ENCODE peak calls at places on chromosomes 1 and 21, in seven cellular contexts. One of them, this sample, is unnamed.

GRCh38 chr1:4847731-4848130 is 193.3 kb downstream of the AJAP1 start:
- DNase-seq in ELR: no peak
- DNase-seq in LoVo: no peak
- DNase-seq in IMR-90: no peak
- DNase-seq in KG1: no peak
- DNase-seq in stimulated activated CD8-positive, alpha-beta memory T cell treated with anti-CD3 and anti-CD28 coated beads, Interleukin-15, amount 100 ng/mL, for 1 hour: no peak
- DNase-seq in activated T-cell treated with anti-CD3 and anti-CD28 coated beads, Interleukin-2, amount 50 U/mL, for 72 hours: no peak
- DNase-seq in this sample: no peak

GRCh38 chr1:19257178-19257914 is 5.7 kb downstream of the MRTO4 start:
- DNase-seq in ELR: peak
- DNase-seq in LoVo: no peak
- DNase-seq in IMR-90: no peak
- DNase-seq in KG1: no peak
- DNase-seq in stimulated activated CD8-positive, alpha-beta memory T cell treated with anti-CD3 and anti-CD28 coated beads, Interleukin-15, amount 100 ng/mL, for 1 hour: no peak
- DNase-seq in activated T-cell treated with anti-CD3 and anti-CD28 coated beads, Interleukin-2, amount 50 U/mL, for 72 hours: peak
- DNase-seq in this sample: no peak

GRCh38 chr21:15560383-15561056 is 169.3 kb upstream of the USP25 start:
- DNase-seq in ELR: no peak
- DNase-seq in LoVo: no peak
- DNase-seq in IMR-90: no peak
- DNase-seq in KG1: no peak
- DNase-seq in stimulated activated CD8-positive, alpha-beta memory T cell treated with anti-CD3 and anti-CD28 coated beads, Interleukin-15, amount 100 ng/mL, for 1 hour: no peak
- DNase-seq in activated T-cell treated with anti-CD3 and anti-CD28 coated beads, Interleukin-2, amount 50 U/mL, for 72 hours: peak
- DNase-seq in this sample: no peak

GRCh38 chr1:187513190-187513589 is 684.4 kb downstream of the PLA2G4A start:
- DNase-seq in ELR: peak
- DNase-seq in LoVo: no peak
- DNase-seq in IMR-90: no peak
- DNase-seq in KG1: no peak
- DNase-seq in stimulated activated CD8-positive, alpha-beta memory T cell treated with anti-CD3 and anti-CD28 coated beads, Interleukin-15, amount 100 ng/mL, for 1 hour: no peak
- DNase-seq in activated T-cell treated with anti-CD3 and anti-CD28 coated beads, Interleukin-2, amount 50 U/mL, for 72 hours: no peak
- DNase-seq in this sample: no peak

GRCh38 chr1:245121523-245121922 is 33.3 kb upstream of the KIF26B start:
- DNase-seq in ELR: no peak
- DNase-seq in LoVo: no peak
- DNase-seq in IMR-90: no peak
- DNase-seq in KG1: no peak
- DNase-seq in stimulated activated CD8-positive, alpha-beta memory T cell treated with anti-CD3 and anti-CD28 coated beads, Interleukin-15, amount 100 ng/mL, for 1 hour: no peak
- DNase-seq in activated T-cell treated with anti-CD3 and anti-CD28 coated beads, Interleukin-2, amount 50 U/mL, for 72 hours: no peak
- DNase-seq in this sample: no peak

GRCh38 chr1:64042331-64043100 is 160.9 kb upstream of the UBE2U start:
- DNase-seq in ELR: peak
- DNase-seq in LoVo: no peak
- DNase-seq in IMR-90: peak
- DNase-seq in KG1: no peak
- DNase-seq in stimulated activated CD8-positive, alpha-beta memory T cell treated with anti-CD3 and anti-CD28 coated beads, Interleukin-15, amount 100 ng/mL, for 1 hour: no peak
- DNase-seq in activated T-cell treated with anti-CD3 and anti-CD28 coated beads, Interleukin-2, amount 50 U/mL, for 72 hours: no peak
- DNase-seq in this sample: no peak

GRCh38 chr1:204150702-204151561 is 912 bp downstream of the ETNK2 start:
- DNase-seq in ELR: no peak
- DNase-seq in LoVo: no peak
- DNase-seq in IMR-90: no peak
- DNase-seq in KG1: no peak
- DNase-seq in stimulated activated CD8-positive, alpha-beta memory T cell treated with anti-CD3 and anti-CD28 coated beads, Interleukin-15, amount 100 ng/mL, for 1 hour: no peak
- DNase-seq in activated T-cell treated with anti-CD3 and anti-CD28 coated beads, Interleukin-2, amount 50 U/mL, for 72 hours: peak
- DNase-seq in this sample: no peak

GRCh38 chr1:3625151-3625907 is 514 bp downstream of the TPRG1L start:
- DNase-seq in ELR: peak
- DNase-seq in LoVo: peak
- DNase-seq in IMR-90: peak
- DNase-seq in KG1: no peak
- DNase-seq in stimulated activated CD8-positive, alpha-beta memory T cell treated with anti-CD3 and anti-CD28 coated beads, Interleukin-15, amount 100 ng/mL, for 1 hour: no peak
- DNase-seq in activated T-cell treated with anti-CD3 and anti-CD28 coated beads, Interleukin-2, amount 50 U/mL, for 72 hours: peak
- DNase-seq in this sample: peak

GRCh38 chr1:32948905-32949304 is 15.7 kb downstream of the RNF19B start:
- DNase-seq in ELR: peak
- DNase-seq in LoVo: peak
- DNase-seq in IMR-90: no peak
- DNase-seq in KG1: no peak
- DNase-seq in stimulated activated CD8-positive, alpha-beta memory T cell treated with anti-CD3 and anti-CD28 coated beads, Interleukin-15, amount 100 ng/mL, for 1 hour: no peak
- DNase-seq in activated T-cell treated with anti-CD3 and anti-CD28 coated beads, Interleukin-2, amount 50 U/mL, for 72 hours: no peak
- DNase-seq in this sample: no peak

GRCh38 chr1:203797948-203798347 is 2.5 kb downstream of the ZBED6 start:
- DNase-seq in ELR: peak
- DNase-seq in LoVo: no peak
- DNase-seq in IMR-90: no peak
- DNase-seq in KG1: no peak
- DNase-seq in stimulated activated CD8-positive, alpha-beta memory T cell treated with anti-CD3 and anti-CD28 coated beads, Interleukin-15, amount 100 ng/mL, for 1 hour: no peak
- DNase-seq in activated T-cell treated with anti-CD3 and anti-CD28 coated beads, Interleukin-2, amount 50 U/mL, for 72 hours: no peak
- DNase-seq in this sample: no peak

GRCh38 chr1:75203415-75204277 is 69.5 kb downstream of the LHX8 start:
- DNase-seq in ELR: peak
- DNase-seq in LoVo: peak
- DNase-seq in IMR-90: peak
- DNase-seq in KG1: peak
- DNase-seq in stimulated activated CD8-positive, alpha-beta memory T cell treated with anti-CD3 and anti-CD28 coated beads, Interleukin-15, amount 100 ng/mL, for 1 hour: no peak
- DNase-seq in activated T-cell treated with anti-CD3 and anti-CD28 coated beads, Interleukin-2, amount 50 U/mL, for 72 hours: peak
- DNase-seq in this sample: peak

GRCh38 chr1:238239343-238239742 is 348.6 kb upstream of the ZP4 start:
- DNase-seq in ELR: no peak
- DNase-seq in LoVo: no peak
- DNase-seq in IMR-90: no peak
- DNase-seq in KG1: no peak
- DNase-seq in stimulated activated CD8-positive, alpha-beta memory T cell treated with anti-CD3 and anti-CD28 coated beads, Interleukin-15, amount 100 ng/mL, for 1 hour: no peak
- DNase-seq in activated T-cell treated with anti-CD3 and anti-CD28 coated beads, Interleukin-2, amount 50 U/mL, for 72 hours: no peak
- DNase-seq in this sample: no peak

GRCh38 chr1:35556494-35557117 is 597 bp downstream of the KIAA0319L start:
- DNase-seq in ELR: no peak
- DNase-seq in LoVo: no peak
- DNase-seq in IMR-90: no peak
- DNase-seq in KG1: no peak
- DNase-seq in stimulated activated CD8-positive, alpha-beta memory T cell treated with anti-CD3 and anti-CD28 coated beads, Interleukin-15, amount 100 ng/mL, for 1 hour: no peak
- DNase-seq in activated T-cell treated with anti-CD3 and anti-CD28 coated beads, Interleukin-2, amount 50 U/mL, for 72 hours: no peak
- DNase-seq in this sample: no peak

GRCh38 chr1:67060811-67061218 is 6.9 kb upstream of the SLC35D1 start:
- DNase-seq in ELR: peak
- DNase-seq in LoVo: peak
- DNase-seq in IMR-90: peak
- DNase-seq in KG1: no peak
- DNase-seq in stimulated activated CD8-positive, alpha-beta memory T cell treated with anti-CD3 and anti-CD28 coated beads, Interleukin-15, amount 100 ng/mL, for 1 hour: no peak
- DNase-seq in activated T-cell treated with anti-CD3 and anti-CD28 coated beads, Interleukin-2, amount 50 U/mL, for 72 hours: no peak
- DNase-seq in this sample: peak

GRCh38 chr1:246923482-246923881 is 8.3 kb downstream of the AHCTF1 start:
- DNase-seq in ELR: peak
- DNase-seq in LoVo: no peak
- DNase-seq in IMR-90: no peak
- DNase-seq in KG1: no peak
- DNase-seq in stimulated activated CD8-positive, alpha-beta memory T cell treated with anti-CD3 and anti-CD28 coated beads, Interleukin-15, amount 100 ng/mL, for 1 hour: no peak
- DNase-seq in activated T-cell treated with anti-CD3 and anti-CD28 coated beads, Interleukin-2, amount 50 U/mL, for 72 hours: no peak
- DNase-seq in this sample: no peak

GRCh38 chr21:14773777-14774345 is 227.7 kb upstream of the SAMSN1 start:
- DNase-seq in ELR: peak
- DNase-seq in LoVo: peak
- DNase-seq in IMR-90: no peak
- DNase-seq in KG1: peak
- DNase-seq in stimulated activated CD8-positive, alpha-beta memory T cell treated with anti-CD3 and anti-CD28 coated beads, Interleukin-15, amount 100 ng/mL, for 1 hour: peak
- DNase-seq in activated T-cell treated with anti-CD3 and anti-CD28 coated beads, Interleukin-2, amount 50 U/mL, for 72 hours: peak
- DNase-seq in this sample: peak

GRCh38 chr1:153928245-153928644 is 5.5 kb upstream of the GATAD2B start:
- DNase-seq in ELR: no peak
- DNase-seq in LoVo: no peak
- DNase-seq in IMR-90: no peak
- DNase-seq in KG1: no peak
- DNase-seq in stimulated activated CD8-positive, alpha-beta memory T cell treated with anti-CD3 and anti-CD28 coated beads, Interleukin-15, amount 100 ng/mL, for 1 hour: no peak
- DNase-seq in activated T-cell treated with anti-CD3 and anti-CD28 coated beads, Interleukin-2, amount 50 U/mL, for 72 hours: no peak
- DNase-seq in this sample: no peak

GRCh38 chr1:41936107-41936506 is 17.4 kb upstream of the HIVEP3 start:
- DNase-seq in ELR: peak
- DNase-seq in LoVo: no peak
- DNase-seq in IMR-90: peak
- DNase-seq in KG1: no peak
- DNase-seq in stimulated activated CD8-positive, alpha-beta memory T cell treated with anti-CD3 and anti-CD28 coated beads, Interleukin-15, amount 100 ng/mL, for 1 hour: no peak
- DNase-seq in activated T-cell treated with anti-CD3 and anti-CD28 coated beads, Interleukin-2, amount 50 U/mL, for 72 hours: peak
- DNase-seq in this sample: peak

GRCh38 chr1:147169171-147169570 is 3.1 kb downstream of the PRKAB2 start:
- DNase-seq in ELR: no peak
- DNase-seq in LoVo: no peak
- DNase-seq in IMR-90: no peak
- DNase-seq in KG1: no peak
- DNase-seq in stimulated activated CD8-positive, alpha-beta memory T cell treated with anti-CD3 and anti-CD28 coated beads, Interleukin-15, amount 100 ng/mL, for 1 hour: no peak
- DNase-seq in activated T-cell treated with anti-CD3 and anti-CD28 coated beads, Interleukin-2, amount 50 U/mL, for 72 hours: no peak
- DNase-seq in this sample: no peak

GRCh38 chr1:229116114-229116513 is 154.8 kb upstream of the RAB4A start:
- DNase-seq in ELR: no peak
- DNase-seq in LoVo: no peak
- DNase-seq in IMR-90: peak
- DNase-seq in KG1: no peak
- DNase-seq in stimulated activated CD8-positive, alpha-beta memory T cell treated with anti-CD3 and anti-CD28 coated beads, Interleukin-15, amount 100 ng/mL, for 1 hour: no peak
- DNase-seq in activated T-cell treated with anti-CD3 and anti-CD28 coated beads, Interleukin-2, amount 50 U/mL, for 72 hours: no peak
- DNase-seq in this sample: no peak

GRCh38 chr1:31753623-31754349 is 10.4 kb downstream of the ADGRB2 start:
- DNase-seq in ELR: no peak
- DNase-seq in LoVo: peak
- DNase-seq in IMR-90: peak
- DNase-seq in KG1: no peak
- DNase-seq in stimulated activated CD8-positive, alpha-beta memory T cell treated with anti-CD3 and anti-CD28 coated beads, Interleukin-15, amount 100 ng/mL, for 1 hour: no peak
- DNase-seq in activated T-cell treated with anti-CD3 and anti-CD28 coated beads, Interleukin-2, amount 50 U/mL, for 72 hours: no peak
- DNase-seq in this sample: no peak

GRCh38 chr1:153951183-153951582 is 4.7 kb upstream of the DENND4B start:
- DNase-seq in ELR: no peak
- DNase-seq in LoVo: no peak
- DNase-seq in IMR-90: no peak
- DNase-seq in KG1: no peak
- DNase-seq in stimulated activated CD8-positive, alpha-beta memory T cell treated with anti-CD3 and anti-CD28 coated beads, Interleukin-15, amount 100 ng/mL, for 1 hour: no peak
- DNase-seq in activated T-cell treated with anti-CD3 and anti-CD28 coated beads, Interleukin-2, amount 50 U/mL, for 72 hours: no peak
- DNase-seq in this sample: no peak

GRCh38 chr1:174550296-174550695 is 102.5 kb downstream of the GPR52 start:
- DNase-seq in ELR: peak
- DNase-seq in LoVo: no peak
- DNase-seq in IMR-90: peak
- DNase-seq in KG1: no peak
- DNase-seq in stimulated activated CD8-positive, alpha-beta memory T cell treated with anti-CD3 and anti-CD28 coated beads, Interleukin-15, amount 100 ng/mL, for 1 hour: no peak
- DNase-seq in activated T-cell treated with anti-CD3 and anti-CD28 coated beads, Interleukin-2, amount 50 U/mL, for 72 hours: no peak
- DNase-seq in this sample: no peak

GRCh38 chr1:161834967-161835366 is 68.8 kb downstream of the ATF6 start:
- DNase-seq in ELR: peak
- DNase-seq in LoVo: no peak
- DNase-seq in IMR-90: peak
- DNase-seq in KG1: no peak
- DNase-seq in stimulated activated CD8-positive, alpha-beta memory T cell treated with anti-CD3 and anti-CD28 coated beads, Interleukin-15, amount 100 ng/mL, for 1 hour: no peak
- DNase-seq in activated T-cell treated with anti-CD3 and anti-CD28 coated beads, Interleukin-2, amount 50 U/mL, for 72 hours: no peak
- DNase-seq in this sample: no peak

GRCh38 chr1:116847688-116848531 is 61.8 kb upstream of the PTGFRN start:
- DNase-seq in ELR: peak
- DNase-seq in LoVo: no peak
- DNase-seq in IMR-90: peak
- DNase-seq in KG1: no peak
- DNase-seq in stimulated activated CD8-positive, alpha-beta memory T cell treated with anti-CD3 and anti-CD28 coated beads, Interleukin-15, amount 100 ng/mL, for 1 hour: no peak
- DNase-seq in activated T-cell treated with anti-CD3 and anti-CD28 coated beads, Interleukin-2, amount 50 U/mL, for 72 hours: peak
- DNase-seq in this sample: no peak

GRCh38 chr21:39660596-39660995 is 47.9 kb downstream of the B3GALT5 start:
- DNase-seq in ELR: peak
- DNase-seq in LoVo: no peak
- DNase-seq in IMR-90: peak
- DNase-seq in KG1: no peak
- DNase-seq in stimulated activated CD8-positive, alpha-beta memory T cell treated with anti-CD3 and anti-CD28 coated beads, Interleukin-15, amount 100 ng/mL, for 1 hour: no peak
- DNase-seq in activated T-cell treated with anti-CD3 and anti-CD28 coated beads, Interleukin-2, amount 50 U/mL, for 72 hours: no peak
- DNase-seq in this sample: peak

GRCh38 chr1:7149080-7149838 is 364.0 kb downstream of the CAMTA1 start:
- DNase-seq in ELR: no peak
- DNase-seq in LoVo: no peak
- DNase-seq in IMR-90: no peak
- DNase-seq in KG1: no peak
- DNase-seq in stimulated activated CD8-positive, alpha-beta memory T cell treated with anti-CD3 and anti-CD28 coated beads, Interleukin-15, amount 100 ng/mL, for 1 hour: no peak
- DNase-seq in activated T-cell treated with anti-CD3 and anti-CD28 coated beads, Interleukin-2, amount 50 U/mL, for 72 hours: no peak
- DNase-seq in this sample: peak

GRCh38 chr1:64965239-64966157 is 851 bp downstream of the JAK1 start:
- DNase-seq in ELR: peak
- DNase-seq in LoVo: no peak
- DNase-seq in IMR-90: peak
- DNase-seq in KG1: no peak
- DNase-seq in stimulated activated CD8-positive, alpha-beta memory T cell treated with anti-CD3 and anti-CD28 coated beads, Interleukin-15, amount 100 ng/mL, for 1 hour: peak
- DNase-seq in activated T-cell treated with anti-CD3 and anti-CD28 coated beads, Interleukin-2, amount 50 U/mL, for 72 hours: peak
- DNase-seq in this sample: peak

GRCh38 chr1:92839442-92839841 is 7.6 kb downstream of the RPL5 start:
- DNase-seq in ELR: no peak
- DNase-seq in LoVo: no peak
- DNase-seq in IMR-90: no peak
- DNase-seq in KG1: no peak
- DNase-seq in stimulated activated CD8-positive, alpha-beta memory T cell treated with anti-CD3 and anti-CD28 coated beads, Interleukin-15, amount 100 ng/mL, for 1 hour: no peak
- DNase-seq in activated T-cell treated with anti-CD3 and anti-CD28 coated beads, Interleukin-2, amount 50 U/mL, for 72 hours: no peak
- DNase-seq in this sample: no peak

This sample was measured in Calu3.